ENCODE peak calls at places on chromosome 1, in ten cellular contexts. Z is A549; S is activated effector memory CD4-positive, alpha-beta T cell treated with Interleukin-2 at 50 U/mL for 16 hours; V is Panc1; O is kidney glomerular epithelial cell; Q is RPMI8226; C is fibroblast of the conjunctiva; T is AG08396; K is pancreas; W is SIG-M5. H is an unnamed sample.

GRCh38 chr1:225253784-225254183 is 174.1 kb downstream of the LBR start:
- DNase-seq in V (no peak), W (no peak), S (no peak), Z (no peak), Q (no peak), C (no peak), T (peak), K (no peak), O (peak), H (no peak)

GRCh38 chr1:19156676-19157075 is 53.4 kb downstream of the UBR4 start:
- DNase-seq in K (no peak), T (no peak), O (no peak), Q (no peak), C (no peak), W (no peak), V (no peak), Z (no peak), S (no peak), H (no peak)

GRCh38 chr1:11178021-11179015 is 10.8 kb upstream of the ANGPTL7 start:
- DNase-seq in K (no peak), Z (no peak), W (no peak), T (no peak), S (no peak), O (peak), V (no peak), C (no peak), Q (no peak), H (no peak)

GRCh38 chr1:220528679-220529529 is 968 bp downstream of the MARK1 start:
- DNase-seq in Q (no peak), V (no peak), S (no peak), T (no peak), K (peak), Z (no peak), C (no peak), O (no peak), W (no peak), H (no peak)

GRCh38 chr1:111851552-111851951 is 95.9 kb downstream of the DDX20 start:
- DNase-seq in T (no peak), S (no peak), V (no peak), C (no peak), K (no peak), O (no peak), Q (no peak), Z (no peak), W (no peak), H (no peak)

GRCh38 chr1:48889088-48889487 is 112.4 kb upstream of the BEND5 start:
- DNase-seq in V (no peak), C (no peak), S (no peak), T (no peak), Z (no peak), K (no peak), O (no peak), W (no peak), Q (no peak), H (no peak)

GRCh38 chr1:2346691-2347408 is 44.5 kb downstream of the MORN1 start:
- DNase-seq in O (no peak), Z (no peak), K (no peak), W (no peak), S (no peak), C (no peak), Q (no peak), T (no peak), V (no peak), H (no peak)

GRCh38 chr1:204266504-204267034 is 52.8 kb upstream of the GOLT1A start:
- DNase-seq in S (no peak), V (no peak), K (peak), O (no peak), C (no peak), Q (no peak), W (no peak), T (no peak), Z (peak), H (no peak)

GRCh38 chr1:52660807-52661206 is 27.8 kb downstream of the SHISAL2A start:
- DNase-seq in T (no peak), K (no peak), S (no peak), Q (no peak), V (no peak), C (no peak), Z (no peak), O (no peak), W (no peak), H (no peak)

GRCh38 chr1:96634863-96635262 is 86.7 kb upstream of the PTBP2 start:
- DNase-seq in V (no peak), O (no peak), Q (no peak), W (no peak), C (no peak), S (no peak), K (no peak), T (no peak), Z (no peak), H (no peak)

GRCh38 chr1:33758698-33759097 is 105.2 kb upstream of the HMGB4 start:
- DNase-seq in C (peak), K (no peak), V (no peak), T (peak), O (no peak), Z (no peak), Q (no peak), W (no peak), S (no peak), H (no peak)

GRCh38 chr1:229170778-229171505 is 100.0 kb upstream of the RAB4A start:
- DNase-seq in W (no peak), Z (no peak), O (no peak), C (no peak), S (no peak), K (no peak), V (no peak), Q (no peak), T (no peak), H (no peak)

GRCh38 chr1:228048120-228048519 is 34.4 kb upstream of the ARF1 start:
- DNase-seq in W (no peak), C (no peak), T (no peak), O (no peak), S (no peak), V (no peak), K (no peak), Z (no peak), Q (no peak), H (no peak)

GRCh38 chr1:235721982-235722381 is 72.4 kb upstream of the GNG4 start:
- DNase-seq in T (no peak), W (no peak), Z (no peak), K (no peak), Q (no peak), S (no peak), O (no peak), V (no peak), C (no peak), H (no peak)

GRCh38 chr1:4024811-4025210 is 124.7 kb upstream of the C1orf174 start:
- DNase-seq in Q (no peak), O (no peak), W (no peak), T (no peak), V (no peak), Z (no peak), C (no peak), S (no peak), K (no peak), H (no peak)

GRCh38 chr1:85573348-85573747 is 7.2 kb upstream of the CCN1 start:
- DNase-seq in T (no peak), Q (no peak), C (no peak), Z (peak), S (no peak), O (no peak), K (no peak), V (no peak), W (no peak), H (no peak)

GRCh38 chr1:14939527-14940284 is 213.8 kb upstream of the TMEM51 start:
- DNase-seq in V (no peak), C (peak), T (peak), S (no peak), Q (no peak), K (no peak), O (peak), Z (peak), W (no peak), H (no peak)

GRCh38 chr1:14980801-14981200 is 172.7 kb upstream of the TMEM51 start:
- DNase-seq in Q (no peak), T (no peak), C (no peak), O (no peak), Z (no peak), K (no peak), V (no peak), W (no peak), S (no peak), H (no peak)

GRCh38 chr1:227316941-227317540 is 1.3 kb downstream of the CDC42BPA start:
- DNase-seq in W (no peak), Z (peak), O (no peak), S (no peak), K (no peak), Q (no peak), C (no peak), V (no peak), T (peak), H (no peak)

GRCh38 chr1:117952386-117952785 is 22.8 kb downstream of the WDR3 start:
- DNase-seq in O (no peak), K (no peak), S (no peak), V (no peak), C (no peak), T (no peak), Z (no peak), Q (no peak), W (no peak), H (no peak)

GRCh38 chr1:159040893-159041724 is 31.4 kb downstream of the IFI16 start:
- DNase-seq in C (no peak), T (no peak), Z (no peak), Q (no peak), W (no peak), V (no peak), K (no peak), O (no peak), S (no peak), H (no peak)